ENCODE peak calls at places on chromosomes 7 and 10, in four cellular contexts. One of them, this sample, is unnamed.

GRCh38 chr10:133116455-133116854 is 28.7 kb downstream of the ADGRA1 start:
- DNase-seq in GM23338: no peak
- DNase-seq in AG04450: no peak
- DNase-seq in tibial nerve: no peak
- DNase-seq in this sample: no peak

GRCh38 chr7:84105582-84105981 is 89.0 kb downstream of the SEMA3A start:
- DNase-seq in GM23338: no peak
- DNase-seq in AG04450: no peak
- DNase-seq in tibial nerve: no peak
- DNase-seq in this sample: no peak

GRCh38 chr7:121447939-121448338 is 51.8 kb upstream of the FAM3C start:
- DNase-seq in GM23338: no peak
- DNase-seq in AG04450: no peak
- DNase-seq in tibial nerve: no peak
- DNase-seq in this sample: no peak

GRCh38 chr7:157585113-157585861 is 248.5 kb downstream of the DNAJB6 start:
- DNase-seq in GM23338: no peak
- DNase-seq in AG04450: no peak
- DNase-seq in tibial nerve: no peak
- DNase-seq in this sample: no peak

GRCh38 chr10:130021373-130021950 is 57.4 kb upstream of the EBF3 start:
- DNase-seq in GM23338: no peak
- DNase-seq in AG04450: peak
- DNase-seq in tibial nerve: peak
- DNase-seq in this sample: no peak

GRCh38 chr7:151243411-151244155 is 4.9 kb downstream of the SMARCD3 start:
- DNase-seq in GM23338: no peak
- DNase-seq in AG04450: no peak
- DNase-seq in tibial nerve: no peak
- DNase-seq in this sample: no peak

GRCh38 chr7:66296001-66296521 is 90.9 kb downstream of the TPST1 start:
- DNase-seq in GM23338: no peak
- DNase-seq in AG04450: peak
- DNase-seq in tibial nerve: no peak
- DNase-seq in this sample: no peak

GRCh38 chr10:85542936-85543730 is 823.5 kb downstream of the GRID1 start:
- DNase-seq in GM23338: no peak
- DNase-seq in AG04450: no peak
- DNase-seq in tibial nerve: no peak
- DNase-seq in this sample: no peak

GRCh38 chr10:130038611-130039109 is 72.0 kb downstream of the C10orf143 start:
- DNase-seq in GM23338: no peak
- DNase-seq in AG04450: no peak
- DNase-seq in tibial nerve: no peak
- DNase-seq in this sample: no peak

GRCh38 chr7:36045275-36045674 is 107.8 kb upstream of the EEPD1 start:
- DNase-seq in GM23338: no peak
- DNase-seq in AG04450: no peak
- DNase-seq in tibial nerve: peak
- DNase-seq in this sample: no peak

GRCh38 chr10:14244801-14245211 is 85.9 kb downstream of the FRMD4A start:
- DNase-seq in GM23338: no peak
- DNase-seq in AG04450: no peak
- DNase-seq in tibial nerve: no peak
- DNase-seq in this sample: no peak

GRCh38 chr10:18658301-18658991 is 785 bp upstream of the ARL5B start:
- DNase-seq in GM23338: no peak
- DNase-seq in AG04450: no peak
- DNase-seq in tibial nerve: peak
- DNase-seq in this sample: no peak

GRCh38 chr7:388023-388355 is 98.0 kb downstream of the FOXL3 start:
- DNase-seq in GM23338: no peak
- DNase-seq in AG04450: no peak
- DNase-seq in tibial nerve: no peak
- DNase-seq in this sample: no peak

GRCh38 chr10:120824864-120825263 is 26.3 kb upstream of the WDR11 start:
- DNase-seq in GM23338: peak
- DNase-seq in AG04450: no peak
- DNase-seq in tibial nerve: no peak
- DNase-seq in this sample: no peak

GRCh38 chr10:49362596-49363260 is 33.2 kb downstream of the DRGX start:
- DNase-seq in GM23338: no peak
- DNase-seq in AG04450: no peak
- DNase-seq in tibial nerve: no peak
- DNase-seq in this sample: no peak

DNA sequence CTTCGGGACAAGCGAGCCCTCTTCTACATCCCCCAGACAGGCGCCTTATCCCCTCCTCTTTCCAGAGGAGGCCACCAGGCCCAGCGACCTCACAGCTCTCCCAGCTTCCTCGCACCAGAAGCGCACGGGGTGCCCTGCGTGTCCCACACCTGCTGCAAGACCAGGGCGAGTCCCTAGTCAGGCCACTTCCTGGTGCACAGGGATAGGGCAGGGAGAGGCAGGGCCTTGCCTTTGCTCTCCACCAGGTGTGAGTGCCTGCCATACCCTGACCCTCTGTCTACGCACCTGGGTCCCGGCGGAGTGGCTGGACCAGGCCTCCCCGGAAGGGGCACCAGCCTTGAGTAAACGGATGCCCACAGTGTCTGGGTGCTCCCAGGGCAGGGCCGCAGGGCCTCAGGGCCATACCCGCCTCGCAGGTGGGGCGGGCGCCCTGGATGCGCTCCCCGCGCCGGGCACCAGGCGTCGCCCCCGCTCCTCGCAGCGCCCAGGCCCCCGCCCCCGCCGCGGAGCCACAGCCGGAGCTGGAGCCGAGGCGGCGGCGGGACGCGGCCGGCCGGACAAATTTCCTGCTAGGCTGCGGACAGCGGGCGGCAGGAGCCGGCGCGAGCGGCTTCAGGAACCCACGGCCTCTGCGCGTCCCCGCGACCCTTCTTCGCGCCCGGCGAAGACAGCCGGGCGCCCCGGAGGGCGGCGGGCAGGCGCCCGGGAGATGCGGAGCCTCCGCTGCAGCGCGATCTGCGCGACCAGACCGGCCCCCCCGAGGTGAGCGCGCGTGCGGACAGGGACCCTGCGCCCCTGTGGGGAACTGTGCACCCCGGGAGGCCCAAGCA is at the start of gene PTPRE:
- DNase-seq in GM23338: peak
- DNase-seq in AG04450: no peak
- DNase-seq in tibial nerve: peak
- DNase-seq in this sample: peak
- H3K27ac ChIP-seq in GM23338: no peak
- H3K27ac ChIP-seq in AG04450: no peak
- H3K27ac ChIP-seq in tibial nerve: peak
- H3K27ac ChIP-seq in this sample: peak

DNA sequence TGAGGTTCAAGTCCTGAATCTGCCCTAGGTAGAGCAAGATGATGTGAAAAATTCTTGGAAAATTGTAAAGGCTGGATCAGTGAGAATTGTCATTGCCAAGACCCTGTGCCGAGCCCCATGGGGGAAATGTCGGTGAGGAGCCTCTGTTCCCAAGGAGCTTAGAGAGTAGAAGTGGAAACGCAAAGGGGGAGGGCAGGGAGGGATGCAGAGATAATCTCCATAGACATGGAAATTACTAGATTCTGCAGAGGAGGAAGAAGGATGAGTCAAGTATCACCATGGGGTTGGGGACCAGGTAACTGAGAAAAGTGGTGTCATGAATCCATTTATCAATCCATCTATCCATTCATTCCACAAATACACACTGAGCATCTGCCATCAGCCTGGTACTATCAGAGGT is 26.0 kb downstream of the DUSP5 start:
- DNase-seq in GM23338: no peak
- DNase-seq in AG04450: no peak
- DNase-seq in tibial nerve: no peak
- DNase-seq in this sample: no peak
- H3K27ac ChIP-seq in GM23338: no peak
- H3K27ac ChIP-seq in AG04450: no peak
- H3K27ac ChIP-seq in tibial nerve: no peak
- H3K27ac ChIP-seq in this sample: no peak

GRCh38 chr7:89029864-89030263 is 234.3 kb upstream of the TEX47 start:
- DNase-seq in GM23338: no peak
- DNase-seq in AG04450: no peak
- DNase-seq in tibial nerve: no peak
- DNase-seq in this sample: no peak

GRCh38 chr7:89023146-89023545 is 227.6 kb upstream of the TEX47 start:
- DNase-seq in GM23338: no peak
- DNase-seq in AG04450: no peak
- DNase-seq in tibial nerve: no peak
- DNase-seq in this sample: no peak

GRCh38 chr7:89023902-89024301 is 228.4 kb upstream of the TEX47 start:
- DNase-seq in GM23338: no peak
- DNase-seq in AG04450: no peak
- DNase-seq in tibial nerve: no peak
- DNase-seq in this sample: no peak

GRCh38 chr7:89027781-89028180 is 232.2 kb upstream of the TEX47 start:
- DNase-seq in GM23338: no peak
- DNase-seq in AG04450: no peak
- DNase-seq in tibial nerve: no peak
- DNase-seq in this sample: no peak

DNA sequence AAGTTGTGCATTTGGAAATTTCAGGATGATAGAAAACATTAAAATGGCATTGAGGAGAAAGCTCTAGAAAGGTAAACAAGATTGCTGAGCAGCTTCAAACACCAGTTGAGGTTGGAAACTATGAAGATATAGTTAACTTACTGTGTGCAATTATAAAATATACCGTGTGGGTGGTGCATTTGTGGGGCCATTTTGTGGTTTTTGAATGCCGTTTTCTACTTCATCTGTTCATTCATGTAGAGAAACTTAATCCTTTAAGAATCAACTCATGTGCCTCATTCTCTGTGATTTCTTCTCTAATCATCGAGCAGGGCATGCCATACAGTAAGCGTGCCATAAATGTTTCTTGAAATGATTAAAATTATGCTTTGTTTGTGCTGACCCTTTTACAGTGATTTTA is 232.8 kb upstream of the TEX47 start:
- DNase-seq in GM23338: no peak
- DNase-seq in AG04450: no peak
- DNase-seq in tibial nerve: no peak
- DNase-seq in this sample: no peak
- H3K27ac ChIP-seq in GM23338: no peak
- H3K27ac ChIP-seq in AG04450: no peak
- H3K27ac ChIP-seq in tibial nerve: no peak
- H3K27ac ChIP-seq in this sample: no peak

GRCh38 chr10:58755688-58756087 is 243.0 kb downstream of the BICC1 start:
- DNase-seq in GM23338: no peak
- DNase-seq in AG04450: peak
- DNase-seq in tibial nerve: no peak
- DNase-seq in this sample: no peak
- H3K27ac ChIP-seq in GM23338: no peak
- H3K27ac ChIP-seq in AG04450: peak
- H3K27ac ChIP-seq in tibial nerve: peak
- H3K27ac ChIP-seq in this sample: no peak

DNA sequence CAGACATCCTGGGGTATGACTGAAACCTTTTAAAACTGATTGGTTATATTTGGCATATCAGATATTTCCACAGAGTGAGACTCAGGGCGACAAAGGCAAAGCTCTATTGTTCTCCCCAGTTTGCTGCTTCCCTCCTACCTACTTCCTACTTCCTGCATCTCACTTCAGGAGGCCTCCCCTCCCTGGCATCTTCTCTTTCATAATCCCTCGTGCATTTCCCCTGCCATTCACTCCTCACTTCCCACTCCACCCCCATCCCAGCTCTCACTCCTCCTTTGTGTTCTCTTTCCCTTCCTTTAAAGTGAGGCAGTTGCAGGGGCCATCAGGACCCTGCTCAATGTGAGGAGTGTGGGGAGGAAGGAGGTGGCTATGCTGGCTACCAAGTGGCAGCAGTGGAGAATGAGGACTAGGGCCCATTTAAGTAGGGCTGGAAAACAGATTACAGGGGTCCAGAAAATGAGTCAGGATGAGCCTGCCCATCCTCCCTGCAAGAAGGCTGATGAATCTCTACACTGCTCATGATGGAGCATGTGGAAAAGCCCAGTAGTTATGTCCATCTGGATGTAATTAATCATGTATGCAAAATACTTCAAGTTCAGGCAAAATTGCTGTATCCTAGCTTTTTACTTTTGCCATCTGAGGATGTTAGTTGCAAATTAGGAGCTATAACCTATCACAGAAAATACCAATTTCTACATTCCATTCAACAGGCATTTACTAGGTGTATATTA is 311.8 kb upstream of the IMMP2L start:
- DNase-seq in GM23338: peak
- DNase-seq in AG04450: no peak
- DNase-seq in tibial nerve: no peak
- DNase-seq in this sample: no peak
- H3K27ac ChIP-seq in GM23338: peak
- H3K27ac ChIP-seq in AG04450: no peak
- H3K27ac ChIP-seq in tibial nerve: no peak
- H3K27ac ChIP-seq in this sample: peak

DNA sequence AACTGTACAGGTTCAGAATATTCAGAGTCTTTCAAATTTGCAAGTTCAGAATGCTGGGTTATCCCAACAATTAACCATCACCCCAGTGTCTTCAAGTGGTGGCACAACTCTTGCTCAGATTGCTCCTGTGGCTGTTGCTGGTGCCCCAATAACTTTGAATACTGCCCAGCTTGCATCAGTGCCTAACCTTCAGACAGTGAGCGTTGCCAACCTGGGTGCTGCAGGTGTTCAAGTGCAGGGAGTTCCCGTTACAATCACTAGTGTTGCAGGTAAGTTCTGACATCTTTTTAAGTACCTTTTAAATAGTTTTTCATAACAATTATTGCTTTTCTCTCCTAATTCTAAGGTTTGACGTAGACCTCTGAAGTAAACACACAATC is 2.7 kb downstream of the SP4 start:
- DNase-seq in GM23338: no peak
- DNase-seq in AG04450: no peak
- DNase-seq in tibial nerve: no peak
- DNase-seq in this sample: no peak
- H3K27ac ChIP-seq in GM23338: no peak
- H3K27ac ChIP-seq in AG04450: no peak
- H3K27ac ChIP-seq in tibial nerve: no peak
- H3K27ac ChIP-seq in this sample: no peak

DNA sequence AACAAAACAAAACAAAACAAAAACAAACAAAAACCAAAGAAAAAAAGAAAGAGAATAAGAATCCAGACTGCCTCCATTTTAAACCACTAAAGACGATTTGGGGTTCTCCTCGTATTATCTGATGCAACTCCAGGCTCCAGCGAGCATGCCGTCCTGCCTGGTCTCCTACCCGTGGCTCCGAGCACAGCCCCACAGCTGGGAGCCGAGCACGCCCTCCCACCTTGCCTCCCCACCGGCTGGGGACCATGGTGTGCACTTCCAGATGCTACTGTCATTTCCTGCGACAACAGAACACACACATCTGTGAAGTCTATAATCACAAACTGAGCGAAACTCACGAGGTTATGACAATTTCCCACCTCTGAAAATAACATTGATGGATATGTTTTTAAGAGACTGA is 113.1 kb downstream of the ADARB2 start:
- DNase-seq in GM23338: no peak
- DNase-seq in AG04450: no peak
- DNase-seq in tibial nerve: no peak
- DNase-seq in this sample: no peak
- H3K27ac ChIP-seq in GM23338: no peak
- H3K27ac ChIP-seq in AG04450: no peak
- H3K27ac ChIP-seq in tibial nerve: no peak
- H3K27ac ChIP-seq in this sample: no peak

GRCh38 chr10:131641898-131642297 is 258.9 kb upstream of the PPP2R2D start:
- DNase-seq in GM23338: no peak
- DNase-seq in AG04450: no peak
- DNase-seq in tibial nerve: no peak
- DNase-seq in this sample: no peak
- H3K27ac ChIP-seq in GM23338: no peak
- H3K27ac ChIP-seq in AG04450: no peak
- H3K27ac ChIP-seq in tibial nerve: no peak
- H3K27ac ChIP-seq in this sample: no peak